ENCODE peak calls at places on chromosome 18, in six cellular contexts. L is cardiac muscle cell, M is WERI-Rb-1, H is kidney epithelial cell, X is GM13977, W is left ventricle myocardium inferior. G is an unnamed sample.

GRCh38 chr18:30150466-30151019 is 892.0 kb downstream of the DSC3 start:
- DNase-seq in H (no peak), M (no peak), X (no peak), L (no peak), W (no peak), G (no peak)

GRCh38 chr18:37019157-37019571 is 190.2 kb downstream of the KIAA1328 start:
- DNase-seq in H (peak), W (no peak), L (peak), M (peak), X (no peak), G (peak)

GRCh38 chr18:22559414-22560282 is 141.9 kb upstream of the CTAGE1 start:
- DNase-seq in M (peak), L (peak), W (peak), X (peak), H (no peak), G (peak)

GRCh38 chr18:24019641-24020331 is 5.2 kb downstream of the TTC39C start:
- DNase-seq in L (no peak), W (no peak), M (no peak), X (peak), H (no peak), G (no peak)

GRCh38 chr18:9017170-9017899 is 85.2 kb upstream of the NDUFV2 start:
- DNase-seq in X (peak), H (peak), L (no peak), M (no peak), W (peak), G (peak)

GRCh38 chr18:75201273-75201898 is 7.6 kb downstream of the PTGR3 start:
- DNase-seq in L (no peak), M (no peak), X (no peak), H (no peak), W (no peak), G (no peak)

GRCh38 chr18:22348521-22349316 is 69.0 kb downstream of the CTAGE1 start:
- DNase-seq in L (peak), W (peak), H (no peak), M (no peak), X (no peak), G (peak)

GRCh38 chr18:14085770-14086458 is 46.3 kb downstream of the ZNF519 start:
- DNase-seq in M (no peak), X (no peak), W (no peak), L (no peak), H (no peak), G (no peak)

GRCh38 chr18:38940863-38941531 is 1375.4 kb upstream of the CELF4 start:
- DNase-seq in L (no peak), W (no peak), M (no peak), X (peak), H (peak), G (peak)

GRCh38 chr18:52670903-52671302 is 330.9 kb downstream of the DCC start:
- DNase-seq in M (peak), H (no peak), L (peak), X (peak), W (no peak), G (peak)

GRCh38 chr18:24466766-24467165 is 6.3 kb downstream of the HRH4 start:
- DNase-seq in W (no peak), X (no peak), M (no peak), L (no peak), H (no peak), G (no peak)

GRCh38 chr18:45156941-45157340 is 458.3 kb upstream of the SLC14A2 start:
- DNase-seq in W (no peak), L (no peak), H (no peak), X (no peak), M (no peak), G (peak)

GRCh38 chr18:46310258-46310657 is 206.1 kb downstream of the HAUS1 start:
- DNase-seq in M (peak), X (no peak), W (no peak), L (no peak), H (no peak), G (no peak)
- TF ChIP-seq CTCF in M (no peak), X (no peak), W (no peak), L (no peak), H (no peak), G (no peak)

GRCh38 chr18:6414118-6414722 is 491 bp downstream of the L3MBTL4 start:
- DNase-seq in W (peak), X (peak), L (peak), M (no peak), H (no peak), G (peak)
- TF ChIP-seq CTCF in W (peak), X (peak), L (no peak), M (no peak), H (no peak), G (no peak)

GRCh38 chr18:54931152-54931551 is 28.1 kb downstream of the CCDC68 start:
- DNase-seq in L (no peak), W (no peak), X (no peak), H (no peak), M (no peak), G (no peak)
- TF ChIP-seq CTCF in L (no peak), W (no peak), X (no peak), H (no peak), M (no peak), G (no peak)

DNA sequence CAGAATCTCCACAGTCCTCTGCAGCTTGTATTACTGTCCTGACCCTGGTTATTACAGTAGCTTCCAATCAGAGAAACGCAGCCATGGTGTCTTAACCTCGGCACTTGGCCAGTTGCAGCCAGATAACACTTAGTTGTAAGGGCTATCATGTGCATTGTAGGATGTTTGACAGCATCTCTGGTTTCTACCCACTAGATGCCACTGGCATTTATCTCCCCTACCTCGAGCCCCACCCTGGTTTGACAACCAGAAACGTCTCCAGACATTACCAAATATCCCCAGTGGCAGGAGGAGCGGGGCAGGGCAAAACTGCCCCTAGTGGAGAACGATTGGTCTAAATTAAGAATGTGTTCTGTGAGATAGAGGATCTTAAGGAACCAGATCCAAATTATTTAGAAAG is 13.1 kb downstream of the DSG2 start:
- DNase-seq in M (no peak), X (no peak), W (no peak), H (no peak), L (no peak), G (no peak)
- TF ChIP-seq CTCF in M (no peak), X (peak), W (peak), H (no peak), L (peak), G (no peak)

DNA sequence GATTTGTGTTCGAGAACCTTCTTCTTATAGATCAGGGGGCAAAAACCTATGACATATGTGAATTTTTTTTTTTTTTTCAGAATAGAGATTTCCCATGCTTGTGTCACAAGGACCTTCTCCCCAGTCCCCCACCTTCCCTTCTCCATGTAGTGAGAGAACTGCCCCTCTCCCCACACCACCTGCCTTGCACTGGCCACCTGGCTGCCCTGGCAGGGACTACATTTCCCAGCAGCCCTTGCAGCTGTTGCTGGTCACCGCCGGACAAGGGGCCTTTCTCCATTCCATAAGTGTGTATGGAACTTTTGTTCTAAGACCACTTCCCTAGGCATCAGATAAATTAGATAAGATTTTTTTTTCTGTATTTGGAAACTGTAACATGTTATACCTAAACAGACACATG is 22.2 kb downstream of the MBP start:
- DNase-seq in X (no peak), M (no peak), L (no peak), H (no peak), W (no peak), G (no peak)
- TF ChIP-seq CTCF in X (no peak), M (no peak), L (no peak), H (no peak), W (peak), G (peak)

GRCh38 chr18:48317781-48318381 is 91.3 kb downstream of the ZBTB7C start:
- DNase-seq in X (no peak), L (no peak), H (no peak), W (no peak), M (no peak), G (no peak)

GRCh38 chr18:48319796-48320638 is 89.2 kb downstream of the ZBTB7C start:
- DNase-seq in W (no peak), L (no peak), X (no peak), M (no peak), H (no peak), G (peak)

GRCh38 chr18:48320639-48320945 is 88.6 kb downstream of the ZBTB7C start:
- DNase-seq in H (no peak), M (no peak), L (no peak), W (no peak), X (no peak), G (no peak)

GRCh38 chr18:48316177-48316576 is 93.0 kb downstream of the ZBTB7C start:
- DNase-seq in X (no peak), W (no peak), H (no peak), L (no peak), M (no peak), G (no peak)

GRCh38 chr18:48318481-48318880 is 90.7 kb downstream of the ZBTB7C start:
- DNase-seq in L (no peak), X (no peak), M (no peak), H (no peak), W (no peak), G (no peak)
- TF ChIP-seq CTCF in L (no peak), X (no peak), M (no peak), H (no peak), W (no peak), G (no peak)

G was measured in choroid plexus epithelial cell.